ENCODE peak calls at places on chromosomes 6 and 20, in seven cellular contexts. H is T-helper 22 cell, K is EH, G is NCI-H524 treated with DMSO at 0.1 percent for 48 hours, X is gastrocnemius medialis, A is mesothelial cell of epicardium, Y is stromal cell of bone marrow. L is an unnamed sample.

GRCh38 chr6:4404410-4404809 is 269.0 kb upstream of the ECI2 start:
- DNase-seq in G (no peak), K (no peak), Y (no peak), H (no peak), A (no peak), X (no peak), L (no peak)

GRCh38 chr6:169656626-169657610 is 44.9 kb downstream of the WDR27 start:
- DNase-seq in Y (no peak), A (no peak), X (no peak), H (no peak), G (no peak), K (no peak), L (no peak)

GRCh38 chr6:106085984-106086832 is at the start of gene PRDM1:
- DNase-seq in A (peak), X (peak), K (peak), Y (peak), G (peak), H (peak), L (peak)

GRCh38 chr6:40778186-40778585 is 191.0 kb upstream of the LRFN2 start:
- DNase-seq in K (peak), A (no peak), Y (no peak), X (no peak), G (no peak), H (no peak), L (no peak)

GRCh38 chr6:45591306-45591705 is 213.6 kb upstream of the SUPT3H start:
- DNase-seq in G (no peak), Y (no peak), H (no peak), X (no peak), A (no peak), K (no peak), L (no peak)

GRCh38 chr6:104486003-104486402 is 373.7 kb downstream of the HACE1 start:
- DNase-seq in Y (no peak), K (no peak), X (no peak), H (no peak), A (no peak), G (no peak), L (no peak)

GRCh38 chr20:57679113-57679512 is 30.7 kb downstream of the PMEPA1 start:
- DNase-seq in K (no peak), X (no peak), G (no peak), H (no peak), Y (no peak), A (no peak), L (no peak)

GRCh38 chr20:8293791-8294190 is 161.7 kb downstream of the PLCB1 start:
- DNase-seq in X (no peak), Y (no peak), H (no peak), G (no peak), K (peak), A (no peak), L (no peak)

GRCh38 chr20:32201977-32202363 is 5.6 kb downstream of the PLAGL2 start:
- DNase-seq in H (no peak), X (no peak), G (no peak), A (no peak), K (no peak), Y (no peak), L (no peak)

GRCh38 chr6:51568771-51569170 is 518.6 kb downstream of the PKHD1 start:
- DNase-seq in H (no peak), G (no peak), X (no peak), K (no peak), Y (no peak), A (no peak), L (no peak)

GRCh38 chr6:134816780-134817179 is 133.1 kb downstream of the ALDH8A1 start:
- DNase-seq in A (no peak), H (no peak), X (no peak), K (peak), G (no peak), Y (no peak), L (no peak)

GRCh38 chr20:42192321-42192720 is 574.1 kb upstream of the CHD6 start:
- DNase-seq in K (no peak), G (no peak), A (no peak), H (no peak), Y (no peak), X (no peak), L (no peak)

GRCh38 chr6:16634855-16635254 is 126.4 kb downstream of the ATXN1 start:
- DNase-seq in Y (no peak), A (no peak), G (no peak), X (no peak), K (no peak), H (no peak), L (no peak)

GRCh38 chr6:72788188-72788587 is 166.3 kb downstream of the KCNQ5 start:
- DNase-seq in A (no peak), Y (no peak), H (no peak), G (no peak), K (peak), X (no peak), L (no peak)

GRCh38 chr6:166174031-166174430 is 6.4 kb upstream of the TBXT start:
- DNase-seq in H (no peak), Y (no peak), G (no peak), K (no peak), X (no peak), A (no peak), L (no peak)